ENCODE peak calls at places on chromosomes 6 and 20, in nine cellular contexts. F is progenitor cell of endocrine pancreas, W is mucosa of descending colon, O is activated B cell treated with CpG ODN at 0.5 μM for 24 hours, T is astrocyte of the spinal cord, K is uterus, N is SK-N-SH, B is glutamatergic neuron, Y is A673. I is an unnamed sample.
A peak's percentile ranks its signal among the peaks of the same experiment; 100 is the strongest.

GRCh38 chr20:62398120-62398821 is 8.8 kb downstream of the CABLES2 start:
- DNase-seq in F (no peak), W (no peak), O (no peak), T (no peak), K (no peak), N (no peak), B (no peak), Y (no peak), I (no peak)

GRCh38 chr6:90003941-90004340 is 109.7 kb downstream of the GJA10 start:
- DNase-seq in F (no peak), W (no peak), O (no peak), T (peak; percentile 55), K (no peak), N (no peak), B (no peak), Y (no peak), I (no peak)

GRCh38 chr20:2311329-2311728 is 15.5 kb downstream of the TGM3 start:
- DNase-seq in F (no peak), W (no peak), O (no peak), T (no peak), K (no peak), N (no peak), B (no peak), Y (no peak), I (no peak)

GRCh38 chr6:88780714-88781389 is 182.6 kb downstream of the RNGTT start:
- DNase-seq in F (peak; percentile 11), W (peak; percentile 29), O (no peak), T (peak; percentile 67), K (peak; percentile 27), N (peak; percentile 31), B (peak; percentile 36), Y (peak; percentile 87), I (no peak)

GRCh38 chr6:53483423-53484353 is 61.2 kb downstream of the GCLC start:
- DNase-seq in F (no peak), W (no peak), O (no peak), T (no peak), K (peak; percentile 31), N (peak; percentile 31), B (no peak), Y (peak; percentile 31), I (no peak)

GRCh38 chr6:140379919-140380318 is 1005.5 kb upstream of the CITED2 start:
- DNase-seq in F (no peak), W (no peak), O (no peak), T (peak; percentile 66), K (no peak), N (no peak), B (no peak), Y (no peak), I (no peak)

GRCh38 chr6:40355532-40355931 is 231.6 kb downstream of the LRFN2 start:
- DNase-seq in F (no peak), W (no peak), O (no peak), T (no peak), K (no peak), N (no peak), B (no peak), Y (no peak), I (no peak)

GRCh38 chr20:50834599-50835005 is 39.7 kb downstream of the BCAS4 start:
- DNase-seq in F (no peak), W (no peak), O (no peak), T (peak; percentile 85), K (no peak), N (no peak), B (no peak), Y (peak; percentile 27), I (no peak)

GRCh38 chr20:13800728-13801134 is 15.9 kb downstream of the NDUFAF5 start:
- DNase-seq in F (no peak), W (peak; percentile 47), O (no peak), T (peak; percentile 91), K (peak; percentile 83), N (peak; percentile 67), B (peak; percentile 40), Y (peak; percentile 14), I (peak; percentile 91)

GRCh38 chr6:9408718-9409117 is 973.4 kb upstream of the SLC35B3 start:
- DNase-seq in F (no peak), W (no peak), O (no peak), T (peak; percentile 20), K (no peak), N (no peak), B (no peak), Y (no peak), I (no peak)

GRCh38 chr6:9409126-9409525 is 973.8 kb upstream of the SLC35B3 start:
- DNase-seq in F (no peak), W (no peak), O (no peak), T (no peak), K (no peak), N (no peak), B (no peak), Y (no peak), I (no peak)

GRCh38 chr6:9417400-9417799 is 982.1 kb upstream of the SLC35B3 start:
- DNase-seq in F (no peak), W (no peak), O (no peak), T (no peak), K (no peak), N (no peak), B (no peak), Y (no peak), I (no peak)

GRCh38 chr6:9412951-9413559 is 977.7 kb upstream of the SLC35B3 start:
- DNase-seq in F (no peak), W (peak; percentile 55), O (no peak), T (no peak), K (no peak), N (peak; percentile 35), B (peak; percentile 61), Y (peak; percentile 80), I (no peak)
- TF ChIP-seq CTCF in F (peak; percentile 57), W (peak; percentile 32), O (no peak), T (peak; percentile 63), K (no peak), N (peak; percentile 57), B (peak; percentile 70), Y (peak; percentile 91), I (peak; percentile 18)

GRCh38 chr6:6221829-6222535 is 98.5 kb downstream of the F13A1 start:
- DNase-seq in F (no peak), W (peak; percentile 75), O (no peak), T (no peak), K (no peak), N (peak; percentile 17), B (peak; percentile 46), Y (peak; percentile 61), I (no peak)

GRCh38 chr6:6219716-6220115 is 100.7 kb downstream of the F13A1 start:
- DNase-seq in F (no peak), W (no peak), O (no peak), T (no peak), K (no peak), N (no peak), B (no peak), Y (no peak), I (no peak)

GRCh38 chr6:6218246-6219085 is 102.0 kb downstream of the F13A1 start:
- DNase-seq in F (no peak), W (no peak), O (no peak), T (peak; percentile 2), K (peak; percentile 27), N (no peak), B (no peak), Y (peak; percentile 11), I (no peak)

GRCh38 chr6:6217838-6218237 is 102.6 kb downstream of the F13A1 start:
- DNase-seq in F (no peak), W (no peak), O (no peak), T (no peak), K (no peak), N (no peak), B (no peak), Y (no peak), I (no peak)

DNA sequence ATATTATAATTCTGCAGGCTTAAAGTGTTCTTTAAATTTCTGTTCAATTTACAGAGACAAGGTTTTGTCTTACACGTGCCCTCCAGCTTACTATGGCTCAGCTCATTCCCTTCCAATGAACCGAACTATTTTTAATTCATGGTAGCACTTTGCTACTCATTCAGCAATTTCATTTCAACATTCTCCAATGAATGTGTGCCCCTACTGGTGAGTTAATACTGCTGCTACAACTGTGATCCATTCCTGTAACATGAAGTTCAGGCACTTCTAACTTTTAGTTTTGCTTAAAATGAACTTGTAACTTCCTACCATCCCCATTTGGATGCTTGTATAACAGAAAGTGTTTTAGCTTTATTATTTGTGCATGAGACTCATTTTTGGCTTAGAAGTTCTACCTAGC is 99.7 kb downstream of the F13A1 start:
- DNase-seq in F (no peak), W (no peak), O (no peak), T (no peak), K (no peak), N (no peak), B (no peak), Y (peak; percentile 15), I (no peak)
- TF ChIP-seq CTCF in F (peak; percentile 47), W (no peak), O (no peak), T (peak; percentile 5), K (no peak), N (peak; percentile 39), B (peak; percentile 35), Y (peak; percentile 49), I (peak; percentile 16)

DNA sequence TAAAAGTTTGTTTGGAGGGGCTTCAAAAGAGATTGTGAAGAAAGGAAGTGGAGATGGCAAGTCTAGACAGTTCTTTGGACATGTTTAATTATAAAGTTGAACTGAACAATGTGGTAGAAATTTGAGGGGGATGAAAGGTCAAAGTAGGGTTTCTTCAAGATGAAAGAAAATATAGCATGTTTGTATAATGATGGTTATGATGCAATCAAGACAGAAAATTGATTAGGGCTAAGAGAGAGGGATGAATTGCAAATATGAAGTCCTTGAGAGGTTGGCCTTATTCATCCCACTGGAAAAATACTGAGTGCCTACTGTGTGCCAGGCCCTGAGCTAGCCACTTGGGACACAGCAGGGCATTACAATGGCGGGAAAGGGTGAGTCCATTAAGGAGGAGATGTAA is 37.6 kb downstream of the NHSL1 start:
- DNase-seq in F (no peak), W (no peak), O (no peak), T (no peak), K (no peak), N (no peak), B (no peak), Y (no peak), I (no peak)
- TF ChIP-seq CTCF in F (no peak), W (no peak), O (no peak), T (no peak), K (no peak), N (no peak), B (no peak), Y (no peak), I (no peak)

GRCh38 chr20:11436113-11436890 is 481.4 kb upstream of the BTBD3 start:
- DNase-seq in F (no peak), W (no peak), O (no peak), T (no peak), K (no peak), N (no peak), B (no peak), Y (no peak), I (no peak)

GRCh38 chr20:11437611-11438380 is 479.9 kb upstream of the BTBD3 start:
- DNase-seq in F (no peak), W (no peak), O (no peak), T (no peak), K (no peak), N (no peak), B (no peak), Y (no peak), I (no peak)

GRCh38 chr20:11443382-11444119 is 474.1 kb upstream of the BTBD3 start:
- DNase-seq in F (no peak), W (no peak), O (no peak), T (no peak), K (no peak), N (no peak), B (no peak), Y (no peak), I (no peak)

DNA sequence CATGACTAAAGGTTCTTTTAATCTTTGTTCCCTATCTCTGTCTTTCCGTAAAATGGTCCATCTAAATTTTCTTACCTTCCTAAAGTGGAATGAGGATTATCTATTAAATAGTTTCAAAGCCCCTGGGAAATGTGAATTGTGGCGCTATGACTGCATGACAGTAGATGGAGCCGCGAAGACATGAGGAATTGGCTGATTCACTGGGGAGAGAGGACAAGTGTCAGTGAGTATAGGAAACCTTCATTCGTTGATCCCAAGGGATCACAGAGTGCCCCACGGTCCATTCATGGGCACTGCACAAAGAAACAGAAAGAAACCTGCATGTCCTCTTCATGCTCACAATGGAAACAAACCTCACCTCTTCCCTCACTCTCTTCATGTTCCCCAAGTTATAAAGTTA is 479.3 kb upstream of the BTBD3 start:
- DNase-seq in F (no peak), W (no peak), O (no peak), T (no peak), K (no peak), N (no peak), B (no peak), Y (peak; percentile 65), I (no peak)
- TF ChIP-seq CTCF in F (no peak), W (no peak), O (no peak), T (no peak), K (no peak), N (no peak), B (no peak), Y (peak; percentile 37), I (no peak)

I was measured in gastrocnemius medialis.